ENCODE peak calls at places on chromosome 17, in six cellular contexts. Z, G, T, N, X and J are unnamed samples.

GRCh38 chr17:30550512-30551273 is 73.5 kb downstream of the GOSR1 start:
- DNase-seq in X (no peak), T (no peak), Z (peak; percentile 9), G (no peak), N (peak; percentile 28), J (no peak)

GRCh38 chr17:78585231-78585630 is 8.0 kb upstream of the DNAH17 start:
- DNase-seq in X (no peak), N (no peak), Z (no peak), T (no peak), G (no peak), J (no peak)

GRCh38 chr17:1188812-1189211 is 9.0 kb upstream of the ABR start:
- DNase-seq in X (peak; percentile 76), G (no peak), N (peak; percentile 95), Z (no peak), T (no peak), J (no peak)

GRCh38 chr17:19939993-19940721 is 37.5 kb downstream of the AKAP10 start:
- DNase-seq in G (no peak), T (no peak), X (no peak), N (no peak), Z (no peak), J (no peak)

GRCh38 chr17:32831627-32832243 is 45.2 kb downstream of the MYO1D start:
- DNase-seq in X (no peak), N (no peak), G (no peak), Z (no peak), T (no peak), J (no peak)

GRCh38 chr17:80986816-80987480 is 4.7 kb upstream of the CHMP6 start:
- DNase-seq in G (no peak), T (no peak), Z (no peak), X (no peak), N (no peak), J (no peak)

GRCh38 chr17:39239640-39240314 is 14.0 kb upstream of the STAC2 start:
- DNase-seq in N (no peak), Z (no peak), X (peak; percentile 59), G (no peak), T (peak; percentile 84), J (no peak)

GRCh38 chr17:4901648-4902344 is 1.1 kb downstream of the CHRNE start:
- DNase-seq in N (no peak), X (peak; percentile 29), Z (no peak), G (no peak), T (no peak), J (no peak)

GRCh38 chr17:81058263-81058871 is 23.4 kb downstream of the BAIAP2 start:
- DNase-seq in G (no peak), N (no peak), Z (no peak), X (no peak), T (no peak), J (no peak)

GRCh38 chr17:50638572-50638850 is 3.8 kb downstream of the ABCC3 start:
- DNase-seq in G (no peak), N (no peak), X (no peak), T (no peak), Z (no peak), J (no peak)

GRCh38 chr17:39927928-39928867 is 666 bp downstream of the LRRC3C start:
- DNase-seq in N (peak; percentile 61), G (no peak), X (peak; percentile 51), Z (no peak), T (peak; percentile 33), J (no peak)

GRCh38 chr17:63841350-63842172 is 924 bp downstream of the SMARCD2 start:
- DNase-seq in X (peak; percentile 66), N (peak; percentile 80), G (no peak), T (peak; percentile 42), Z (peak; percentile 32), J (no peak)

GRCh38 chr17:40499551-40500189 is 1.8 kb downstream of the TNS4 start:
- DNase-seq in X (peak; percentile 77), N (peak; percentile 92), T (no peak), Z (peak; percentile 73), G (no peak), J (no peak)

GRCh38 chr17:75691371-75692290 is 24.5 kb downstream of the SAP30BP start:
- DNase-seq in Z (peak; percentile 90), X (peak; percentile 77), T (no peak), G (no peak), N (no peak), J (no peak)

GRCh38 chr17:75819723-75820410 is 24.3 kb downstream of the UNC13D start:
- DNase-seq in Z (no peak), X (no peak), G (no peak), N (no peak), T (no peak), J (no peak)

GRCh38 chr17:2068589-2069051 is 13.7 kb downstream of the HIC1 start:
- DNase-seq in X (no peak), N (no peak), T (no peak), Z (no peak), G (no peak), J (no peak)

GRCh38 chr17:21397341-21398050 is 21.3 kb downstream of the KCNJ12 start:
- DNase-seq in N (no peak), T (no peak), Z (peak; percentile 74), X (no peak), G (no peak), J (peak; percentile 58)

GRCh38 chr17:16971458-16972338 is at the start of gene TNFRSF13B:
- DNase-seq in N (no peak), X (no peak), T (peak; percentile 85), Z (no peak), G (no peak), J (no peak)

GRCh38 chr17:2482218-2482617 is 29.5 kb downstream of the METTL16 start:
- DNase-seq in X (no peak), Z (no peak), N (no peak), G (no peak), T (no peak), J (no peak)

GRCh38 chr17:2867441-2868424 is 71.5 kb downstream of the RAP1GAP2 start:
- DNase-seq in N (no peak), X (peak; percentile 60), T (no peak), G (no peak), Z (no peak), J (peak; percentile 84)

GRCh38 chr17:3845361-3845753 is 689 bp downstream of the NCBP3 start:
- DNase-seq in G (no peak), T (peak; percentile 32), X (no peak), Z (peak; percentile 13), N (no peak), J (no peak)

GRCh38 chr17:59870482-59870881 is 22.3 kb downstream of the TUBD1 start:
- DNase-seq in T (no peak), X (no peak), N (no peak), G (no peak), Z (no peak), J (no peak)

GRCh38 chr17:18139949-18140348 is 31.4 kb downstream of the MYO15A start:
- DNase-seq in Z (no peak), N (no peak), T (no peak), X (no peak), G (no peak), J (no peak)

GRCh38 chr17:49442051-49442450 is 27.4 kb upstream of the PHB1 start:
- DNase-seq in Z (no peak), X (no peak), N (no peak), G (no peak), T (no peak), J (no peak)

GRCh38 chr17:57995076-57995956 is 7.3 kb upstream of the VEZF1 start:
- DNase-seq in T (peak; percentile 67), N (peak; percentile 79), G (no peak), Z (peak; percentile 82), X (peak; percentile 74), J (no peak)

GRCh38 chr17:78324391-78325075 is 35.3 kb downstream of the SOCS3 start:
- DNase-seq in Z (peak; percentile 93), N (peak; percentile 93), T (no peak), X (no peak), G (no peak), J (peak; percentile 82)

DNA sequence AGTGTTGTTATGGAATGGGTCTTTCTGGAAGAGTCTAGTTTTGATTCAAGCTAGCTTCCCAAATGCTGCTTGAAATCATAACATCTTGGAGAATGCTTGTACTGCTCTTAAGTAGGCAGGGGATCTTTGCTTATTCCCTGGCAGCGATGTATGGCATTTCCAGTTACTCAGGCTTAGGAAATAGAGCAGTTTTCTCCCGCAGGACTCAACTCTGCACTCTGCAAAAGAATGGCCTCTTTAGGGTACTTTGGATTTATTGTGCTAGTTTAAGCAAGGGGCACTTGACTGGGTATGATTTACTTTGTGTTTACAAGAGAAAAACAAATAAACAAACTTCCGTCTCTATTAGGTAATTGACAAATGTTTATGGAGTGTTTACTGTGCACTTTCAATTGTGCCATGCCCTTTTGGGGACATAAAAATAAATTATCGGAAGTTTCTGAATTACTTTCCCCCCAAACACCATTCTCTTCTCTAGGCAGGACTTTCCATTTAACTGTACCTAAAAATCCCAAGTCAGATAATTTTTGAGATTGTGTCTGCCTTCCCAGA is 164.0 kb downstream of the MAP2K6 start:
- DNase-seq in N (no peak), X (no peak), T (no peak), G (no peak), Z (no peak), J (no peak)
- H3K4me3 ChIP-seq in N (no peak overlapping the region), X (no peak overlapping the region), T (no peak overlapping the region), G (no peak overlapping the region), Z (no peak overlapping the region), J (no peak overlapping the region)

GRCh38 chr17:61455754-61456681 is 3.8 kb downstream of the TBX4 start:
- DNase-seq in T (no peak), N (peak; percentile 42), X (no peak), G (no peak), Z (no peak), J (no peak)
- H3K4me3 ChIP-seq in T (no peak overlapping the region), N (no peak overlapping the region), X (no peak overlapping the region), G (no peak overlapping the region), Z (no peak overlapping the region), J (no peak overlapping the region)

DNA sequence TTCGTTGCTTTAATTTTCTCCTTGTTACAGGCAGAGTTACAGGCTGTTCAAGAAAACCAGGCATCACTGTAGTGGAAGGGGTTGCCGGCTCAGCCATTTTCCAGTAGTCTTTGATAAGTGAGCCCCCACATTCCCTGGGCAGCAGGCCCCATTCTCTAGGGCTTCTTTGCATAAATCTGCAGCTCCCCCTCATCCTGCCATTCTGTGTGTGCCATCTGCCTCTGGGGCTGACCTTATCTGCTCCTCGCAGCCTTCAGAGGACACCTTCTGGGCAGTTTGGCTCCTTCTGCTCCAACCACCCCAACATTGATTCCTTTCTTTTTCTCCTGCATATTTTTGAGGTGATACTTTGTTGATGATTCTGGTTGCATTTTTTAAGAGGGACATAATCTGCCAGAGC is 17.0 kb downstream of the RND2 start:
- DNase-seq in X (no peak), G (no peak), Z (no peak), T (no peak), N (no peak), J (no peak)
- H3K4me3 ChIP-seq in X (no peak overlapping the region), G (no peak overlapping the region), Z (no peak overlapping the region), T (no peak overlapping the region), N (no peak overlapping the region), J (no peak overlapping the region)

GRCh38 chr17:65099941-65100315 is 37.2 kb upstream of the RGS9 start:
- DNase-seq in T (peak; percentile 50), N (no peak), X (peak; percentile 42), G (no peak), Z (peak; percentile 91), J (no peak)
- H3K4me3 ChIP-seq in T (peak overlapping the region; percentile 67), N (no peak overlapping the region), X (peak overlapping the region; percentile 46), G (peak overlapping the region; percentile 54), Z (peak overlapping the region; percentile 35), J (no peak overlapping the region)